ENCODE peak calls at places on chromosomes 13 and 19, in four cellular contexts. Y is fibroblast of pulmonary artery, A is A172, C is RKO. Z is an unnamed sample.

GRCh38 chr13:65789815-65790214 is 1440.3 kb downstream of the PCDH9 start:
- DNase-seq in Y (peak), A (peak), C (peak), Z (no peak)

GRCh38 chr19:46076951-46077814 is 36.4 kb upstream of the IGFL4 start:
- DNase-seq in Y (peak), A (peak), C (peak), Z (peak)

GRCh38 chr19:2145831-2146241 is 5.5 kb downstream of the AP3D1 start:
- DNase-seq in Y (no peak), A (no peak), C (no peak), Z (no peak)

GRCh38 chr13:36431204-36432105 is 840 bp upstream of the CCNA1 start:
- DNase-seq in Y (no peak), A (no peak), C (no peak), Z (no peak)

GRCh38 chr19:40716031-40716654 is 543 bp downstream of the COQ8B start:
- DNase-seq in Y (no peak), A (no peak), C (peak), Z (peak)

GRCh38 chr13:38641164-38641948 is 45.5 kb upstream of the FREM2 start:
- DNase-seq in Y (peak), A (peak), C (peak), Z (no peak)

GRCh38 chr13:32228330-32229041 is 86.7 kb downstream of the ZAR1L start:
- DNase-seq in Y (peak), A (peak), C (peak), Z (no peak)

GRCh38 chr13:46165485-46166220 is 16.3 kb downstream of the LCP1 start:
- DNase-seq in Y (no peak), A (peak), C (no peak), Z (no peak)

GRCh38 chr13:64675256-64675892 is 2554.8 kb downstream of the PCDH9 start:
- DNase-seq in Y (peak), A (peak), C (peak), Z (no peak)

GRCh38 chr13:23743717-23744116 is 145.5 kb downstream of the MIPEP start:
- DNase-seq in Y (no peak), A (no peak), C (no peak), Z (no peak)

GRCh38 chr13:43487459-43487858 is 299.3 kb downstream of the ENOX1 start:
- DNase-seq in Y (no peak), A (no peak), C (no peak), Z (no peak)

GRCh38 chr13:94656766-94657165 is 55.1 kb downstream of the GPR180 start:
- DNase-seq in Y (peak), A (peak), C (peak), Z (no peak)

GRCh38 chr19:19439083-19439482 is 33.6 kb downstream of the GATAD2A start:
- DNase-seq in Y (no peak), A (no peak), C (no peak), Z (no peak)

GRCh38 chr13:97141564-97142005 is 80.5 kb upstream of the MBNL2 start:
- DNase-seq in Y (peak), A (peak), C (peak), Z (no peak)

GRCh38 chr19:30240904-30241695 is 131.1 kb upstream of the ZNF536 start:
- DNase-seq in Y (no peak), A (no peak), C (no peak), Z (no peak)

GRCh38 chr19:57566396-57567256 is 7.0 kb upstream of the ZNF550 start:
- DNase-seq in Y (peak), A (peak), C (no peak), Z (no peak)

GRCh38 chr19:4841366-4841704 is 9.8 kb upstream of the TICAM1 start:
- DNase-seq in Y (no peak), A (no peak), C (no peak), Z (no peak)

GRCh38 chr19:50568321-50569022 is at the start of gene LRRC4B:
- DNase-seq in Y (peak), A (peak), C (no peak), Z (peak)

GRCh38 chr13:48532146-48532472 is 771 bp downstream of the RCBTB2 start:
- DNase-seq in Y (peak), A (no peak), C (no peak), Z (peak)

GRCh38 chr13:37403776-37404497 is 194.6 kb downstream of the POSTN start:
- DNase-seq in Y (peak), A (no peak), C (no peak), Z (no peak)

GRCh38 chr19:45168767-45169351 is 8.1 kb upstream of the NKPD1 start:
- DNase-seq in Y (no peak), A (no peak), C (no peak), Z (no peak)

GRCh38 chr19:40262422-40262821 is 22.7 kb downstream of the AKT2 start:
- DNase-seq in Y (no peak), A (no peak), C (no peak), Z (no peak)

GRCh38 chr13:112187527-112188297 is 120.8 kb downstream of the SOX1 start:
- DNase-seq in Y (no peak), A (no peak), C (no peak), Z (no peak)

GRCh38 chr19:5950744-5951143 is 27.2 kb downstream of the RANBP3 start:
- DNase-seq in Y (no peak), A (no peak), C (no peak), Z (no peak)

GRCh38 chr19:40232949-40233810 is 6.7 kb upstream of the CCNP start:
- DNase-seq in Y (no peak), A (no peak), C (no peak), Z (no peak)

GRCh38 chr13:65909501-65909900 is 1320.6 kb downstream of the PCDH9 start:
- DNase-seq in Y (no peak), A (no peak), C (no peak), Z (no peak)

GRCh38 chr19:13621413-13621812 is 115.1 kb upstream of the CACNA1A start:
- DNase-seq in Y (peak), A (peak), C (peak), Z (no peak)

Z was measured in putamen.